ENCODE peak calls at places on chromosomes 16 and 17, in five cellular contexts. T, M, I, K and W are unnamed samples. For H3K36me3, the result is how much of the 10 kb centered on the place peaks cover.

GRCh38 chr16:31436221-31437045 is 6.2 kb downstream of the ZNF843 start:
- DNase-seq in M (no peak), T (no peak), K (no peak), I (no peak), W (no peak)

GRCh38 chr17:73799781-73800627 is 155.8 kb upstream of the SDK2 start:
- DNase-seq in M (no peak), T (peak), K (no peak), I (no peak), W (no peak)

GRCh38 chr17:72715906-72716572 is 376.4 kb downstream of the SLC39A11 start:
- DNase-seq in M (no peak), T (peak), K (no peak), I (no peak), W (peak)

GRCh38 chr16:82344157-82344556 is 174.1 kb upstream of the MPHOSPH6 start:
- DNase-seq in I (no peak), M (no peak), K (no peak), T (no peak), W (peak)

GRCh38 chr17:80921741-80922579 is 69.7 kb upstream of the CHMP6 start:
- DNase-seq in M (peak), K (no peak), T (no peak), I (no peak), W (no peak)

GRCh38 chr17:14289162-14289561 is 11.7 kb upstream of the HS3ST3B1 start:
- DNase-seq in I (no peak), T (no peak), M (no peak), K (no peak), W (no peak)

GRCh38 chr16:79250457-79251098 is 350.0 kb downstream of the MAF start:
- DNase-seq in T (no peak), K (no peak), M (no peak), I (no peak), W (no peak)

GRCh38 chr16:4639899-4640509 is 15.4 kb downstream of the MGRN1 start:
- DNase-seq in M (no peak), I (no peak), T (no peak), K (no peak), W (no peak)

GRCh38 chr17:2982854-2983636 is 80.4 kb downstream of the OR1D5 start:
- DNase-seq in K (no peak), T (peak), M (peak), I (peak), W (no peak)

GRCh38 chr16:72198641-72199250 is 26.8 kb upstream of the PMFBP1 start:
- DNase-seq in T (no peak), M (no peak), I (no peak), K (no peak), W (no peak)

GRCh38 chr16:76653390-76654026 is 376.3 kb downstream of the CNTNAP4 start:
- DNase-seq in T (peak), K (peak), I (no peak), M (no peak), W (no peak)

GRCh38 chr16:49855280-49855821 is 561 bp downstream of the ZNF423 start:
- DNase-seq in T (peak), I (peak), K (peak), M (peak), W (peak)

GRCh38 chr16:66849021-66849420 is 4.8 kb downstream of the CA7 start:
- DNase-seq in K (no peak), M (no peak), I (no peak), T (no peak), W (no peak)

GRCh38 chr16:52526429-52526828 is 20.5 kb downstream of the TOX3 start:
- DNase-seq in M (no peak), I (no peak), K (no peak), T (no peak), W (no peak)

GRCh38 chr17:36743130-36743529 is 141.7 kb downstream of the MRM1 start:
- DNase-seq in M (peak), T (no peak), I (no peak), K (no peak), W (no peak)

GRCh38 chr16:66344533-66345145 is 21.9 kb upstream of the CDH5 start:
- DNase-seq in K (peak), I (peak), T (peak), M (no peak), W (no peak)

GRCh38 chr16:87435399-87436224 is 43.5 kb downstream of the MAP1LC3B start:
- DNase-seq in T (peak), I (peak), K (peak), M (peak), W (no peak)

GRCh38 chr16:58284488-58284887 is 10.3 kb downstream of the PRSS54 start:
- DNase-seq in I (no peak), T (no peak), M (no peak), K (no peak), W (no peak)

GRCh38 chr16:56657555-56658430 is at the start of gene MT1F:
- DNase-seq in M (peak), I (peak), K (peak), T (peak), W (peak)

GRCh38 chr17:68353121-68353521 is 61.8 kb downstream of the ARSG start:
- DNase-seq in I (no peak), T (no peak), K (no peak), M (no peak), W (no peak)

GRCh38 chr17:52751051-52751450 is 592.5 kb upstream of the CA10 start:
- DNase-seq in M (no peak), I (no peak), T (no peak), K (no peak), W (no peak)

GRCh38 chr17:73394523-73395450 is 83.0 kb upstream of the CDC42EP4 start:
- DNase-seq in T (no peak), M (peak), I (no peak), K (no peak), W (no peak)

GRCh38 chr17:61461586-61461966 is 9.4 kb downstream of the TBX4 start:
- DNase-seq in I (no peak), K (no peak), T (no peak), M (no peak), W (no peak)

GRCh38 chr16:83392743-83393142 is 415.0 kb upstream of the HSBP1 start:
- DNase-seq in T (no peak), M (no peak), I (no peak), K (no peak), W (no peak)

GRCh38 chr16:68400083-68400923 is 48.0 kb downstream of the SMPD3 start:
- DNase-seq in I (no peak), K (no peak), M (peak), T (no peak), W (no peak)

GRCh38 chr16:11175850-11176341 is 80.1 kb downstream of the SOCS1 start:
- DNase-seq in I (no peak), M (no peak), T (no peak), K (no peak), W (no peak)

GRCh38 chr17:67628580-67629013 is 89.1 kb upstream of the NOL11 start:
- DNase-seq in I (no peak), T (peak), K (no peak), M (no peak), W (no peak)

GRCh38 chr16:67372664-67373063 is 20.6 kb downstream of the TPPP3 start:
- DNase-seq in I (peak), K (peak), T (peak), M (no peak), W (no peak)

GRCh38 chr16:16083421-16084156 is 134.2 kb downstream of the ABCC1 start:
- DNase-seq in K (no peak), I (no peak), M (no peak), T (peak), W (no peak)

GRCh38 chr17:39861235-39861634 is 2.9 kb downstream of the IKZF3 start:
- DNase-seq in M (no peak), K (no peak), I (no peak), T (no peak), W (no peak)

GRCh38 chr17:50358177-50358576 is 12.3 kb downstream of the XYLT2 start:
- DNase-seq in M (peak), K (no peak), T (no peak), I (no peak), W (no peak)

GRCh38 chr17:82003411-82004381 is 19.0 kb downstream of the CENPX start:
- DNase-seq in I (peak), T (peak), K (peak), M (peak), W (no peak)

GRCh38 chr17:81158688-81159590 is 6.4 kb upstream of the PVALEF start:
- DNase-seq in K (no peak), M (no peak), I (no peak), T (no peak), W (no peak)

GRCh38 chr16:2275476-2276450 is 7.8 kb upstream of the RNPS1 start:
- DNase-seq in M (no peak), I (peak), K (no peak), T (no peak), W (no peak)

GRCh38 chr17:75614006-75614405 is 19.2 kb upstream of the SMIM5 start:
- DNase-seq in M (no peak), K (no peak), T (no peak), I (no peak), W (no peak)

GRCh38 chr17:75616521-75617122 is 16.6 kb upstream of the SMIM5 start:
- DNase-seq in T (no peak), M (no peak), I (no peak), K (no peak), W (no peak)

GRCh38 chr17:75614556-75615270 is 18.5 kb upstream of the SMIM5 start:
- DNase-seq in I (no peak), K (no peak), M (no peak), T (no peak), W (no peak)

GRCh38 chr17:75617218-75617617 is 16.0 kb upstream of the SMIM5 start:
- DNase-seq in M (no peak), I (no peak), T (no peak), K (no peak), W (no peak)

DNA sequence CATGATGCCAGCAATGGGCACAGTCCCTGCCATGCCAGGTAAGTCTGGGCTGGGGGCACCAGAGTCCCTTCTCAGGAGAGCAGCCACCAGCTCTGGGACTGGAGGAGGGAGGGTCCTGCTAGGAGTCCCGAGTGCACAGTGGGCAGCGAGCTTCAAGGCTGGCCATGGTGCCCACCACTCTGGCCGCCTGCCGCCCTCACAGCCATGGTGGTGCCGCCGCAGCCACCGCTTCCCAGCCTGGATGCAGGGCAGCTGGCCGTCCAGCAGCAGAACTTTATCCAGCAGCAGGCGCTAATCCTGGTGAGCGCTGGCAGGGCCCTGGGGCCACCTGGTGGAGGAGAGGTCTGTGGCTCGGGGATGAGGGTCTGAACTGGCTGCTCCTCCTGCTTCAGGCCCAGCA is 17.9 kb upstream of the SMIM5 start:
- DNase-seq in T (no peak), I (no peak), M (no peak), K (no peak), W (no peak)
- H3K36me3 ChIP-seq in T (under half), I (half or more), M (under half), K (under half), W (under half)

GRCh38 chr17:75819116-75819515 is 25.1 kb downstream of the UNC13D start:
- DNase-seq in I (no peak), T (no peak), K (no peak), M (no peak), W (no peak)

GRCh38 chr17:75822119-75822799 is 21.9 kb downstream of the UNC13D start:
- DNase-seq in I (no peak), K (no peak), T (no peak), M (peak), W (peak)

GRCh38 chr17:75819723-75820410 is 24.3 kb downstream of the UNC13D start:
- DNase-seq in T (no peak), I (no peak), M (no peak), K (no peak), W (no peak)

GRCh38 chr17:75821552-75821951 is 22.7 kb downstream of the UNC13D start:
- DNase-seq in M (no peak), I (no peak), K (no peak), T (no peak), W (no peak)

GRCh38 chr17:75820411-75821080 is 23.7 kb downstream of the UNC13D start:
- DNase-seq in T (no peak), K (no peak), I (no peak), M (no peak), W (no peak)
- H3K36me3 ChIP-seq in T (under half), K (under half), I (half or more), M (under half), W (under half)

GRCh38 chr16:25163683-25164082 is 52.1 kb downstream of the LCMT1 start:
- DNase-seq in I (no peak), M (no peak), T (no peak), K (no peak), W (no peak)
- H3K36me3 ChIP-seq in I (half or more), M (under half), T (under half), K (under half), W (under half)

DNA sequence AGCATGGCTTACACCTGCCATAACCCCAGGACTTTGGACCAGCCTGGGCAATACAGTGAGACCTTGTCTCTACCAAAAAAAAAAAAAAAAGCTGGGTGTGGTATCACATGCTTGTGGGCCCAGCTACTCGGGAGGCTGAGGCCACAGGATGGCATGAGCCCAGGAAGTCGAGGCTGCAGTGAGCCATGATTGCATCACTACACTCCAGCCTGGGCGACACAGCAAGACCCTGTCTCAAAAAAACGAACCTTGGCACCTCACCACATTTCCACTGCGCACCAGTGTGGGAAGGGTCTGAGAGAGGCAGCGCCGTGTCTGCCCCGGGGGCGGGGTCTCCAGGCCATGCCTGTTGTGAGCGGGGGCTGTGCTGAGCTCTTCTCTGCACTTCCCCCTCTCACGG is 6.3 kb downstream of the ACSF3 start:
- DNase-seq in I (no peak), M (no peak), T (peak), K (no peak), W (no peak)
- H3K36me3 ChIP-seq in I (half or more), M (under half), T (under half), K (under half), W (under half)

DNA sequence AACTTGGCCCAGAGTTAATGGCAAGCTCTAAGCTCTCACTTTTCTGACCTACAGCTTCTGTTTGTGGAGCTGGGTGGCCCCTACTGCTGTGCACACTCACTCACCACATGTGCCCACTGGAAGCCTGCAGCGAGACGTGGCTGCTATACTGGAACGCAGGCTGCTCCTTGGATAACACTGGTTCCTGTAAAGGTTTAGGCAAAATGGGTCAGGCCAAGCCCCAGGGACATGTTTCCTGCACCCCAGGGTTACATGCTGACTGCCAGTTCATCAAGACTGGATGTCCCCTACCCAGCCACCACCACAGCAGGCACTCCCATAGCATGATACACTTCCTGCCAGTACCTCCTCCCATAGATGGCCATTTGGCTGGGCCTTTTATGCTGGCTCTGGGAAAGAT is 8.3 kb downstream of the POLDIP2 start:
- DNase-seq in T (no peak), M (no peak), K (no peak), I (no peak), W (no peak)
- H3K36me3 ChIP-seq in T (under half), M (under half), K (under half), I (half or more), W (under half)